ENCODE peak calls at places on chromosomes 16 and 17, in four cellular contexts. U, R, P and H are unnamed samples.

GRCh38 chr16:22734313-22734869 is 79.6 kb upstream of the HS3ST2 start:
- DNase-seq in U (no peak), R (no peak), P (no peak), H (no peak)

GRCh38 chr17:29179232-29180036 is 764 bp downstream of the MYO18A start:
- DNase-seq in U (no peak), R (no peak), P (no peak), H (peak; percentile 72)

GRCh38 chr17:83153681-83154310 is 74.4 kb downstream of the METRNL start:
- DNase-seq in U (no peak), R (peak; percentile 38), P (no peak), H (no peak)

GRCh38 chr17:59371426-59372099 is 40.1 kb downstream of the YPEL2 start:
- DNase-seq in U (no peak), R (peak; percentile 68), P (no peak), H (peak; percentile 67)

GRCh38 chr16:86925067-86925791 is 346.9 kb downstream of the FOXL1 start:
- DNase-seq in U (peak; percentile 87), R (no peak), P (no peak), H (no peak)

GRCh38 chr17:78652913-78653312 is 75.7 kb upstream of the DNAH17 start:
- DNase-seq in U (no peak), R (no peak), P (no peak), H (no peak)

GRCh38 chr17:50090971-50091950 is 3.9 kb upstream of the PDK2 start:
- DNase-seq in U (no peak), R (peak; percentile 29), P (no peak), H (no peak)

GRCh38 chr16:35492225-35492624 is 2032.8 kb downstream of the TP53TG3F start:
- DNase-seq in U (no peak), R (no peak), P (no peak), H (no peak)

GRCh38 chr16:513950-514349 is 13.6 kb upstream of the CAPN15 start:
- DNase-seq in U (no peak), R (no peak), P (no peak), H (no peak)

GRCh38 chr17:76179496-76180467 is 38.7 kb upstream of the FOXJ1 start:
- DNase-seq in U (peak; percentile 12), R (no peak), P (no peak), H (no peak)

GRCh38 chr17:35865412-35866355 is 3.0 kb downstream of the HEATR9 start:
- DNase-seq in U (peak; percentile 76), R (no peak), P (no peak), H (no peak)

GRCh38 chr16:17367932-17368331 is 102.8 kb downstream of the XYLT1 start:
- DNase-seq in U (peak; percentile 65), R (peak; percentile 43), P (no peak), H (no peak)

GRCh38 chr16:53080345-53081031 is 25.7 kb downstream of the CHD9 start:
- DNase-seq in U (peak; percentile 89), R (peak; percentile 65), P (no peak), H (peak; percentile 66)

GRCh38 chr17:79933863-79934652 is 94.8 kb upstream of the CBX4 start:
- DNase-seq in U (no peak), R (peak; percentile 64), P (no peak), H (peak; percentile 48)

GRCh38 chr16:6725634-6726331 is 606.9 kb upstream of the RBFOX1 start:
- DNase-seq in U (no peak), R (no peak), P (no peak), H (no peak)

GRCh38 chr17:40453881-40454630 is 10.8 kb downstream of the IGFBP4 start:
- DNase-seq in U (peak; percentile 75), R (no peak), P (no peak), H (no peak)

GRCh38 chr17:43125133-43125966 is at the start of gene BRCA1:
- DNase-seq in U (peak; percentile 99), R (peak; percentile 92), P (peak; percentile 90), H (peak; percentile 89)

GRCh38 chr17:43962479-43962878 is 8.7 kb upstream of the PYY start:
- DNase-seq in U (no peak), R (no peak), P (no peak), H (no peak)

GRCh38 chr17:3750926-3751325 is 27.2 kb downstream of the HASPIN start:
- DNase-seq in U (no peak), R (no peak), P (no peak), H (no peak)

GRCh38 chr17:78883090-78883532 is 19.9 kb downstream of the CEP295NL start:
- DNase-seq in U (peak; percentile 74), R (peak; percentile 87), P (no peak), H (peak; percentile 85)

GRCh38 chr16:62035115-62036092 is 834 bp downstream of the CDH8 start:
- DNase-seq in U (no peak), R (peak; percentile 38), P (no peak), H (no peak)